ENCODE peak calls at places on chromosomes 16 and 17, in ten cellular contexts. One of them, this sample, is unnamed.
A peak's percentile ranks its signal among the peaks of the same experiment; 100 is the strongest.

GRCh38 chr17:62746941-62747340 is 61.2 kb downstream of the MARCHF10 start:
- DNase-seq in fibroblast of pulmonary artery: no peak
- DNase-seq in BE2C: no peak
- DNase-seq in GM12878: no peak
- DNase-seq in sigmoid colon: no peak
- DNase-seq in breast epithelium: no peak
- DNase-seq in right atrium auricular region: no peak
- DNase-seq in cardiac muscle cell: no peak
- DNase-seq in lower leg skin: no peak
- DNase-seq in AG04450: no peak
- DNase-seq in this sample: no peak

GRCh38 chr17:12107905-12108304 is 87.2 kb downstream of the MAP2K4 start:
- DNase-seq in fibroblast of pulmonary artery: peak; percentile 30
- DNase-seq in BE2C: no peak
- DNase-seq in GM12878: no peak
- DNase-seq in sigmoid colon: no peak
- DNase-seq in breast epithelium: no peak
- DNase-seq in right atrium auricular region: no peak
- DNase-seq in cardiac muscle cell: peak; percentile 21
- DNase-seq in lower leg skin: no peak
- DNase-seq in AG04450: no peak
- DNase-seq in this sample: no peak

GRCh38 chr17:31373150-31374082 is 18.1 kb upstream of the RAB11FIP4 start:
- DNase-seq in fibroblast of pulmonary artery: peak; percentile 80
- DNase-seq in BE2C: no peak
- DNase-seq in GM12878: peak; percentile 31
- DNase-seq in sigmoid colon: no peak
- DNase-seq in breast epithelium: no peak
- DNase-seq in right atrium auricular region: no peak
- DNase-seq in cardiac muscle cell: peak; percentile 81
- DNase-seq in lower leg skin: no peak
- DNase-seq in AG04450: peak; percentile 23
- DNase-seq in this sample: peak; percentile 13

GRCh38 chr17:61805399-61805798 is 57.9 kb downstream of the BRIP1 start:
- DNase-seq in fibroblast of pulmonary artery: peak; percentile 36
- DNase-seq in BE2C: no peak
- DNase-seq in GM12878: no peak
- DNase-seq in sigmoid colon: no peak
- DNase-seq in breast epithelium: no peak
- DNase-seq in right atrium auricular region: no peak
- DNase-seq in cardiac muscle cell: peak; percentile 28
- DNase-seq in lower leg skin: no peak
- DNase-seq in AG04450: peak; percentile 13
- DNase-seq in this sample: peak; percentile 4

GRCh38 chr17:65228734-65229390 is 91.7 kb downstream of the RGS9 start:
- DNase-seq in fibroblast of pulmonary artery: peak; percentile 73
- DNase-seq in BE2C: peak; percentile 85
- DNase-seq in GM12878: peak; percentile 89
- DNase-seq in sigmoid colon: no peak
- DNase-seq in breast epithelium: no peak
- DNase-seq in right atrium auricular region: no peak
- DNase-seq in cardiac muscle cell: peak; percentile 93
- DNase-seq in lower leg skin: no peak
- DNase-seq in AG04450: no peak
- DNase-seq in this sample: no peak

GRCh38 chr17:49016775-49017463 is 19.7 kb downstream of the IGF2BP1 start:
- DNase-seq in fibroblast of pulmonary artery: peak; percentile 89
- DNase-seq in BE2C: peak; percentile 64
- DNase-seq in GM12878: no peak
- DNase-seq in sigmoid colon: no peak
- DNase-seq in breast epithelium: no peak
- DNase-seq in right atrium auricular region: no peak
- DNase-seq in cardiac muscle cell: peak; percentile 92
- DNase-seq in lower leg skin: no peak
- DNase-seq in AG04450: peak; percentile 44
- DNase-seq in this sample: no peak

GRCh38 chr16:87744750-87745514 is 20.9 kb downstream of the KLHDC4 start:
- DNase-seq in fibroblast of pulmonary artery: no peak
- DNase-seq in BE2C: no peak
- DNase-seq in GM12878: no peak
- DNase-seq in sigmoid colon: no peak
- DNase-seq in breast epithelium: no peak
- DNase-seq in right atrium auricular region: no peak
- DNase-seq in cardiac muscle cell: no peak
- DNase-seq in lower leg skin: no peak
- DNase-seq in AG04450: no peak
- DNase-seq in this sample: no peak

GRCh38 chr17:70053241-70054234 is 21.5 kb upstream of the KCNJ16 start:
- DNase-seq in fibroblast of pulmonary artery: no peak
- DNase-seq in BE2C: no peak
- DNase-seq in GM12878: no peak
- DNase-seq in sigmoid colon: no peak
- DNase-seq in breast epithelium: no peak
- DNase-seq in right atrium auricular region: no peak
- DNase-seq in cardiac muscle cell: peak; percentile 24
- DNase-seq in lower leg skin: no peak
- DNase-seq in AG04450: no peak
- DNase-seq in this sample: no peak

GRCh38 chr17:45246861-45247428 is 14.9 kb downstream of the SPATA32 start:
- DNase-seq in fibroblast of pulmonary artery: no peak
- DNase-seq in BE2C: peak; percentile 76
- DNase-seq in GM12878: no peak
- DNase-seq in sigmoid colon: no peak
- DNase-seq in breast epithelium: no peak
- DNase-seq in right atrium auricular region: no peak
- DNase-seq in cardiac muscle cell: no peak
- DNase-seq in lower leg skin: no peak
- DNase-seq in AG04450: no peak
- DNase-seq in this sample: no peak

GRCh38 chr17:50565559-50566350 is 5.2 kb downstream of the CACNA1G start:
- DNase-seq in fibroblast of pulmonary artery: peak; percentile 21
- DNase-seq in BE2C: no peak
- DNase-seq in GM12878: no peak
- DNase-seq in sigmoid colon: no peak
- DNase-seq in breast epithelium: no peak
- DNase-seq in right atrium auricular region: no peak
- DNase-seq in cardiac muscle cell: peak; percentile 28
- DNase-seq in lower leg skin: no peak
- DNase-seq in AG04450: no peak
- DNase-seq in this sample: no peak

GRCh38 chr17:7656958-7657715 is 6.4 kb downstream of the ATP1B2 start:
- DNase-seq in fibroblast of pulmonary artery: peak; percentile 18
- DNase-seq in BE2C: no peak
- DNase-seq in GM12878: no peak
- DNase-seq in sigmoid colon: peak; percentile 77
- DNase-seq in breast epithelium: no peak
- DNase-seq in right atrium auricular region: no peak
- DNase-seq in cardiac muscle cell: peak; percentile 68
- DNase-seq in lower leg skin: no peak
- DNase-seq in AG04450: no peak
- DNase-seq in this sample: no peak

GRCh38 chr17:44376124-44376523 is 12.5 kb upstream of the FAM171A2 start:
- DNase-seq in fibroblast of pulmonary artery: peak; percentile 35
- DNase-seq in BE2C: peak; percentile 52
- DNase-seq in GM12878: no peak
- DNase-seq in sigmoid colon: peak; percentile 70
- DNase-seq in breast epithelium: no peak
- DNase-seq in right atrium auricular region: no peak
- DNase-seq in cardiac muscle cell: peak; percentile 65
- DNase-seq in lower leg skin: no peak
- DNase-seq in AG04450: no peak
- DNase-seq in this sample: no peak

DNA sequence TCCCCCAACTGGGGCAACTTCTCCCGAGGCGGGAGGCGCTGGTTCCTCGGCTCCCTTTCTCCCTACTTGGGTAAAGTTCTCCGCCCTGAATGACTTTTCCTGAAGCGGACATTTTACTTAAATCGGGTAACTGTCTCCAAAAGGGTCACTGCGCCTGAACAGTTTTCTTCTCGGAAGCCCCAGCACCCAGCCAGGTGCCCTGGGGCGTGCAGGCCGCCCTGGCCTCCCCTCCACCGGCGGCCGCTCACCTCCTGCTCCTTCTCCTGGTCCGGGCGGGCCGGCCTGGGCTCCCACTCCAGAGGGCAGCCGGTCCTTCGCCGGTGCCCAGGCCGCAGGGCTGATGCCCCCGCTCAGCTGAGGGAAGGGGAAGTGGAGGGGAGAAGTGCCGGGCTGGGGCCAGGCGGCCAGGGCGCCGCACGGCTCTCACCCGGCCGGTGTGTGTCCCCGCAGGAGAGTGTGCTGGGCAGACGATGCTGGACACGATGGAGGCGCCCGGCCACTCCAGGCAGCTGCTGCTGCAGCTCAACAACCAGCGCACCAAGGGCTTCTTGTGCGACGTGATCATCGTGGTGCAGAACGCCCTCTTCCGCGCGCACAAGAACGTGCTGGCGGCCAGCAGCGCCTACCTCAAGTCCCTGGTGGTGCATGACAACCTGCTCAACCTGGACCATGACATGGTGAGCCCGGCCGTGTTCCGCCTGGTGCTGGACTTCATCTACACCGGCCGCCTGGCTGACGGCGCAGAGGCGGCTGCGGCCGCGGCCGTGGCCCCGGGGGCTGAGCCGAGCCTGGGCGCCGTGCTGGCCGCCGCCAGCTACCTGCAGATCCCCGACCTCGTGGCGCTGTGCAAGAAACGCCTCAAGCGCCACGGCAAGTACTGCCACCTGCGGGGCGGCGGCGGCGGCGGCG is 1.6 kb downstream of the HIC1 start:
- DNase-seq in fibroblast of pulmonary artery: peak; percentile 72
- DNase-seq in BE2C: no peak
- DNase-seq in GM12878: no peak
- DNase-seq in sigmoid colon: peak; percentile 75
- DNase-seq in breast epithelium: no peak
- DNase-seq in right atrium auricular region: no peak
- DNase-seq in cardiac muscle cell: peak; percentile 73
- DNase-seq in lower leg skin: no peak
- DNase-seq in AG04450: no peak
- DNase-seq in this sample: no peak
- H3K4me3 ChIP-seq in fibroblast of pulmonary artery: peak overlapping the region; percentile 64
- H3K4me3 ChIP-seq in BE2C: no peak overlapping the region
- H3K4me3 ChIP-seq in GM12878: peak overlapping the region; percentile 95
- H3K4me3 ChIP-seq in sigmoid colon: peak overlapping the region; percentile 63
- H3K4me3 ChIP-seq in breast epithelium: peak overlapping the region; percentile 84
- H3K4me3 ChIP-seq in right atrium auricular region: peak overlapping the region; percentile 49
- H3K4me3 ChIP-seq in cardiac muscle cell: no peak overlapping the region
- H3K4me3 ChIP-seq in lower leg skin: peak overlapping the region; percentile 17
- H3K4me3 ChIP-seq in AG04450: peak overlapping the region; percentile 72
- H3K4me3 ChIP-seq in this sample: peak overlapping the region; percentile 72

GRCh38 chr16:66752379-66752778 is 970 bp upstream of the DYNC1LI2 start:
- DNase-seq in fibroblast of pulmonary artery: no peak
- DNase-seq in BE2C: no peak
- DNase-seq in GM12878: no peak
- DNase-seq in sigmoid colon: no peak
- DNase-seq in breast epithelium: no peak
- DNase-seq in right atrium auricular region: no peak
- DNase-seq in cardiac muscle cell: no peak
- DNase-seq in lower leg skin: no peak
- DNase-seq in AG04450: no peak
- DNase-seq in this sample: no peak

GRCh38 chr16:66750279-66751134 is 902 bp downstream of the DYNC1LI2 start:
- DNase-seq in fibroblast of pulmonary artery: no peak
- DNase-seq in BE2C: no peak
- DNase-seq in GM12878: no peak
- DNase-seq in sigmoid colon: no peak
- DNase-seq in breast epithelium: no peak
- DNase-seq in right atrium auricular region: no peak
- DNase-seq in cardiac muscle cell: peak; percentile 9
- DNase-seq in lower leg skin: no peak
- DNase-seq in AG04450: no peak
- DNase-seq in this sample: no peak

GRCh38 chr16:66751135-66751991 is at the start of gene DYNC1LI2:
- DNase-seq in fibroblast of pulmonary artery: peak; percentile 71
- DNase-seq in BE2C: peak; percentile 87
- DNase-seq in GM12878: no peak
- DNase-seq in sigmoid colon: peak; percentile 88
- DNase-seq in breast epithelium: peak; percentile 79
- DNase-seq in right atrium auricular region: peak; percentile 70
- DNase-seq in cardiac muscle cell: peak; percentile 79
- DNase-seq in lower leg skin: peak; percentile 60
- DNase-seq in AG04450: peak; percentile 20
- DNase-seq in this sample: no peak

GRCh38 chr16:66752958-66753357 is 1.5 kb upstream of the DYNC1LI2 start:
- DNase-seq in fibroblast of pulmonary artery: no peak
- DNase-seq in BE2C: no peak
- DNase-seq in GM12878: no peak
- DNase-seq in sigmoid colon: no peak
- DNase-seq in breast epithelium: no peak
- DNase-seq in right atrium auricular region: no peak
- DNase-seq in cardiac muscle cell: no peak
- DNase-seq in lower leg skin: no peak
- DNase-seq in AG04450: no peak
- DNase-seq in this sample: no peak

DNA sequence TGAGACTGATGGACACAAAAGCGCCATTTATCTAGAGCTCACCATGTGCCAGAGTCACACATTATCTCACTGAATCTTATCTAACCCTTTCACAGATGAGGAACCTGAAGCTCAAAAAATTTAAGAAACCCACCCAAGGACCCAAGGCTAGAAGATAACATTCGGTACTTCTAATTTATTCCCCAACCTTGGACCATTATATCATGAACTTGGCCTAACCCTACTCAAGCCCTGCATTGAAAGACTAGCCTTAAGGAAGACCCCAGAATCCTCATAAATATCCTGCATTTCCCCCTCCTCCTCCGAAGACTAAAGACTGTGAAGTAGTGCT is 548 bp upstream of the DYNC1LI2 start:
- DNase-seq in fibroblast of pulmonary artery: no peak
- DNase-seq in BE2C: no peak
- DNase-seq in GM12878: no peak
- DNase-seq in sigmoid colon: no peak
- DNase-seq in breast epithelium: no peak
- DNase-seq in right atrium auricular region: no peak
- DNase-seq in cardiac muscle cell: no peak
- DNase-seq in lower leg skin: no peak
- DNase-seq in AG04450: no peak
- DNase-seq in this sample: no peak
- H3K4me3 ChIP-seq in fibroblast of pulmonary artery: peak overlapping the region; percentile 91
- H3K4me3 ChIP-seq in BE2C: peak overlapping the region; percentile 87
- H3K4me3 ChIP-seq in GM12878: peak overlapping the region; percentile 84
- H3K4me3 ChIP-seq in sigmoid colon: peak overlapping the region; percentile 95
- H3K4me3 ChIP-seq in breast epithelium: peak overlapping the region; percentile 99
- H3K4me3 ChIP-seq in right atrium auricular region: peak overlapping the region; percentile 93
- H3K4me3 ChIP-seq in cardiac muscle cell: no peak overlapping the region
- H3K4me3 ChIP-seq in lower leg skin: no peak overlapping the region
- H3K4me3 ChIP-seq in AG04450: peak overlapping the region; percentile 39
- H3K4me3 ChIP-seq in this sample: peak overlapping the region; percentile 17

GRCh38 chr17:4898351-4898750 is 985 bp upstream of the C17orf107 start:
- DNase-seq in fibroblast of pulmonary artery: no peak
- DNase-seq in BE2C: no peak
- DNase-seq in GM12878: no peak
- DNase-seq in sigmoid colon: no peak
- DNase-seq in breast epithelium: no peak
- DNase-seq in right atrium auricular region: no peak
- DNase-seq in cardiac muscle cell: no peak
- DNase-seq in lower leg skin: no peak
- DNase-seq in AG04450: no peak
- DNase-seq in this sample: no peak
- H3K4me3 ChIP-seq in fibroblast of pulmonary artery: no peak overlapping the region
- H3K4me3 ChIP-seq in BE2C: no peak overlapping the region
- H3K4me3 ChIP-seq in GM12878: no peak overlapping the region
- H3K4me3 ChIP-seq in sigmoid colon: no peak overlapping the region
- H3K4me3 ChIP-seq in breast epithelium: no peak overlapping the region
- H3K4me3 ChIP-seq in right atrium auricular region: no peak overlapping the region
- H3K4me3 ChIP-seq in cardiac muscle cell: no peak overlapping the region
- H3K4me3 ChIP-seq in lower leg skin: no peak overlapping the region
- H3K4me3 ChIP-seq in AG04450: no peak overlapping the region
- H3K4me3 ChIP-seq in this sample: peak overlapping the region; percentile 53

GRCh38 chr16:2275476-2276450 is 7.8 kb upstream of the RNPS1 start:
- DNase-seq in fibroblast of pulmonary artery: no peak
- DNase-seq in BE2C: no peak
- DNase-seq in GM12878: no peak
- DNase-seq in sigmoid colon: no peak
- DNase-seq in breast epithelium: no peak
- DNase-seq in right atrium auricular region: no peak
- DNase-seq in cardiac muscle cell: no peak
- DNase-seq in lower leg skin: no peak
- DNase-seq in AG04450: no peak
- DNase-seq in this sample: no peak
- H3K4me3 ChIP-seq in fibroblast of pulmonary artery: no peak overlapping the region
- H3K4me3 ChIP-seq in BE2C: no peak overlapping the region
- H3K4me3 ChIP-seq in GM12878: no peak overlapping the region
- H3K4me3 ChIP-seq in sigmoid colon: no peak overlapping the region
- H3K4me3 ChIP-seq in breast epithelium: no peak overlapping the region
- H3K4me3 ChIP-seq in right atrium auricular region: no peak overlapping the region
- H3K4me3 ChIP-seq in cardiac muscle cell: no peak overlapping the region
- H3K4me3 ChIP-seq in lower leg skin: no peak overlapping the region
- H3K4me3 ChIP-seq in AG04450: no peak overlapping the region
- H3K4me3 ChIP-seq in this sample: no peak overlapping the region